ENCODE peak calls at places on chromosomes 1 and 21, in eight cellular contexts. One of them, this sample, is unnamed.

GRCh38 chr1:177891809-177892208 is 78.0 kb downstream of the SEC16B start:
- DNase-seq in trophoblast cell: no peak
- DNase-seq in smooth muscle cell of the brain vasculature: no peak
- DNase-seq in substantia nigra: no peak
- DNase-seq in stimulated activated CD4-positive, alpha-beta T cell treated with anti-CD3 and anti-CD28 coated beads, TNF-alpha, amount 100 ng/mL, for 1 hour: no peak
- DNase-seq in activated CD8-positive, alpha-beta memory T cell treated with anti-CD3 and anti-CD28 coated beads, Interleukin-2, amount 10 ng/mL, durations not matched to agents 7 days and 5 days: no peak
- DNase-seq in hypothalamus: no peak
- DNase-seq in GM23338: no peak
- DNase-seq in this sample: no peak

GRCh38 chr1:36256558-36257374 is 32.5 kb downstream of the THRAP3 start:
- DNase-seq in GM23338: no peak
- DNase-seq in stimulated activated CD4-positive, alpha-beta T cell treated with anti-CD3 and anti-CD28 coated beads, TNF-alpha, amount 100 ng/mL, for 1 hour: no peak
- DNase-seq in hypothalamus: no peak
- DNase-seq in activated CD8-positive, alpha-beta memory T cell treated with anti-CD3 and anti-CD28 coated beads, Interleukin-2, amount 10 ng/mL, durations not matched to agents 7 days and 5 days: no peak
- DNase-seq in trophoblast cell: peak
- DNase-seq in smooth muscle cell of the brain vasculature: no peak
- DNase-seq in substantia nigra: no peak
- DNase-seq in this sample: no peak

GRCh38 chr1:109396971-109397370 is 747 bp downstream of the SORT1 start:
- DNase-seq in smooth muscle cell of the brain vasculature: no peak
- DNase-seq in stimulated activated CD4-positive, alpha-beta T cell treated with anti-CD3 and anti-CD28 coated beads, TNF-alpha, amount 100 ng/mL, for 1 hour: no peak
- DNase-seq in hypothalamus: no peak
- DNase-seq in substantia nigra: no peak
- DNase-seq in activated CD8-positive, alpha-beta memory T cell treated with anti-CD3 and anti-CD28 coated beads, Interleukin-2, amount 10 ng/mL, durations not matched to agents 7 days and 5 days: no peak
- DNase-seq in GM23338: no peak
- DNase-seq in trophoblast cell: peak
- DNase-seq in this sample: no peak

GRCh38 chr1:185464788-185465187 is 147.7 kb upstream of the IVNS1ABP start:
- DNase-seq in GM23338: no peak
- DNase-seq in hypothalamus: no peak
- DNase-seq in smooth muscle cell of the brain vasculature: no peak
- DNase-seq in activated CD8-positive, alpha-beta memory T cell treated with anti-CD3 and anti-CD28 coated beads, Interleukin-2, amount 10 ng/mL, durations not matched to agents 7 days and 5 days: no peak
- DNase-seq in trophoblast cell: no peak
- DNase-seq in substantia nigra: no peak
- DNase-seq in stimulated activated CD4-positive, alpha-beta T cell treated with anti-CD3 and anti-CD28 coated beads, TNF-alpha, amount 100 ng/mL, for 1 hour: no peak
- DNase-seq in this sample: no peak

GRCh38 chr1:110152133-110152785 is 2.0 kb downstream of the SLC6A17 start:
- DNase-seq in smooth muscle cell of the brain vasculature: no peak
- DNase-seq in stimulated activated CD4-positive, alpha-beta T cell treated with anti-CD3 and anti-CD28 coated beads, TNF-alpha, amount 100 ng/mL, for 1 hour: no peak
- DNase-seq in substantia nigra: no peak
- DNase-seq in trophoblast cell: no peak
- DNase-seq in hypothalamus: no peak
- DNase-seq in GM23338: no peak
- DNase-seq in activated CD8-positive, alpha-beta memory T cell treated with anti-CD3 and anti-CD28 coated beads, Interleukin-2, amount 10 ng/mL, durations not matched to agents 7 days and 5 days: no peak
- DNase-seq in this sample: no peak

GRCh38 chr1:235736263-235736662 is 86.7 kb upstream of the GNG4 start:
- DNase-seq in GM23338: no peak
- DNase-seq in trophoblast cell: no peak
- DNase-seq in substantia nigra: no peak
- DNase-seq in hypothalamus: no peak
- DNase-seq in smooth muscle cell of the brain vasculature: no peak
- DNase-seq in stimulated activated CD4-positive, alpha-beta T cell treated with anti-CD3 and anti-CD28 coated beads, TNF-alpha, amount 100 ng/mL, for 1 hour: no peak
- DNase-seq in activated CD8-positive, alpha-beta memory T cell treated with anti-CD3 and anti-CD28 coated beads, Interleukin-2, amount 10 ng/mL, durations not matched to agents 7 days and 5 days: no peak
- DNase-seq in this sample: no peak

GRCh38 chr1:151867785-151868403 is 14.4 kb upstream of the THEM5 start:
- DNase-seq in trophoblast cell: peak
- DNase-seq in activated CD8-positive, alpha-beta memory T cell treated with anti-CD3 and anti-CD28 coated beads, Interleukin-2, amount 10 ng/mL, durations not matched to agents 7 days and 5 days: no peak
- DNase-seq in stimulated activated CD4-positive, alpha-beta T cell treated with anti-CD3 and anti-CD28 coated beads, TNF-alpha, amount 100 ng/mL, for 1 hour: no peak
- DNase-seq in substantia nigra: no peak
- DNase-seq in smooth muscle cell of the brain vasculature: no peak
- DNase-seq in GM23338: no peak
- DNase-seq in hypothalamus: no peak
- DNase-seq in this sample: no peak

GRCh38 chr21:15009964-15010363 is 54.8 kb downstream of the NRIP1 start:
- DNase-seq in stimulated activated CD4-positive, alpha-beta T cell treated with anti-CD3 and anti-CD28 coated beads, TNF-alpha, amount 100 ng/mL, for 1 hour: no peak
- DNase-seq in GM23338: no peak
- DNase-seq in hypothalamus: no peak
- DNase-seq in smooth muscle cell of the brain vasculature: no peak
- DNase-seq in activated CD8-positive, alpha-beta memory T cell treated with anti-CD3 and anti-CD28 coated beads, Interleukin-2, amount 10 ng/mL, durations not matched to agents 7 days and 5 days: no peak
- DNase-seq in trophoblast cell: peak
- DNase-seq in substantia nigra: no peak
- DNase-seq in this sample: no peak

GRCh38 chr1:99441234-99442095 is 177.2 kb downstream of the PLPPR4 start:
- DNase-seq in smooth muscle cell of the brain vasculature: no peak
- DNase-seq in trophoblast cell: peak
- DNase-seq in substantia nigra: no peak
- DNase-seq in activated CD8-positive, alpha-beta memory T cell treated with anti-CD3 and anti-CD28 coated beads, Interleukin-2, amount 10 ng/mL, durations not matched to agents 7 days and 5 days: no peak
- DNase-seq in stimulated activated CD4-positive, alpha-beta T cell treated with anti-CD3 and anti-CD28 coated beads, TNF-alpha, amount 100 ng/mL, for 1 hour: no peak
- DNase-seq in GM23338: no peak
- DNase-seq in hypothalamus: no peak
- DNase-seq in this sample: peak

GRCh38 chr1:6425671-6426070 is 1.1 kb downstream of the ESPN start:
- DNase-seq in smooth muscle cell of the brain vasculature: no peak
- DNase-seq in substantia nigra: no peak
- DNase-seq in hypothalamus: no peak
- DNase-seq in activated CD8-positive, alpha-beta memory T cell treated with anti-CD3 and anti-CD28 coated beads, Interleukin-2, amount 10 ng/mL, durations not matched to agents 7 days and 5 days: no peak
- DNase-seq in trophoblast cell: no peak
- DNase-seq in stimulated activated CD4-positive, alpha-beta T cell treated with anti-CD3 and anti-CD28 coated beads, TNF-alpha, amount 100 ng/mL, for 1 hour: no peak
- DNase-seq in GM23338: no peak
- DNase-seq in this sample: no peak

GRCh38 chr1:923131-923990 is at the start of gene SAMD11:
- DNase-seq in activated CD8-positive, alpha-beta memory T cell treated with anti-CD3 and anti-CD28 coated beads, Interleukin-2, amount 10 ng/mL, durations not matched to agents 7 days and 5 days: no peak
- DNase-seq in stimulated activated CD4-positive, alpha-beta T cell treated with anti-CD3 and anti-CD28 coated beads, TNF-alpha, amount 100 ng/mL, for 1 hour: peak
- DNase-seq in trophoblast cell: peak
- DNase-seq in substantia nigra: peak
- DNase-seq in GM23338: peak
- DNase-seq in hypothalamus: no peak
- DNase-seq in smooth muscle cell of the brain vasculature: no peak
- DNase-seq in this sample: no peak

GRCh38 chr1:205994342-205994741 is 8.9 kb downstream of the RAB7B start:
- DNase-seq in stimulated activated CD4-positive, alpha-beta T cell treated with anti-CD3 and anti-CD28 coated beads, TNF-alpha, amount 100 ng/mL, for 1 hour: no peak
- DNase-seq in GM23338: no peak
- DNase-seq in activated CD8-positive, alpha-beta memory T cell treated with anti-CD3 and anti-CD28 coated beads, Interleukin-2, amount 10 ng/mL, durations not matched to agents 7 days and 5 days: no peak
- DNase-seq in substantia nigra: peak
- DNase-seq in trophoblast cell: no peak
- DNase-seq in hypothalamus: peak
- DNase-seq in smooth muscle cell of the brain vasculature: no peak
- DNase-seq in this sample: no peak

GRCh38 chr1:173175514-173176146 is 31.5 kb downstream of the TNFSF4 start:
- DNase-seq in smooth muscle cell of the brain vasculature: no peak
- DNase-seq in hypothalamus: no peak
- DNase-seq in trophoblast cell: no peak
- DNase-seq in activated CD8-positive, alpha-beta memory T cell treated with anti-CD3 and anti-CD28 coated beads, Interleukin-2, amount 10 ng/mL, durations not matched to agents 7 days and 5 days: no peak
- DNase-seq in stimulated activated CD4-positive, alpha-beta T cell treated with anti-CD3 and anti-CD28 coated beads, TNF-alpha, amount 100 ng/mL, for 1 hour: no peak
- DNase-seq in GM23338: no peak
- DNase-seq in substantia nigra: no peak
- DNase-seq in this sample: no peak

GRCh38 chr1:93078935-93079654 is at the start of gene MTF2:
- DNase-seq in GM23338: peak
- DNase-seq in smooth muscle cell of the brain vasculature: peak
- DNase-seq in activated CD8-positive, alpha-beta memory T cell treated with anti-CD3 and anti-CD28 coated beads, Interleukin-2, amount 10 ng/mL, durations not matched to agents 7 days and 5 days: peak
- DNase-seq in hypothalamus: peak
- DNase-seq in trophoblast cell: peak
- DNase-seq in substantia nigra: peak
- DNase-seq in stimulated activated CD4-positive, alpha-beta T cell treated with anti-CD3 and anti-CD28 coated beads, TNF-alpha, amount 100 ng/mL, for 1 hour: peak
- DNase-seq in this sample: peak

GRCh38 chr1:35725591-35725990 is 6.9 kb upstream of the C1orf216 start:
- DNase-seq in stimulated activated CD4-positive, alpha-beta T cell treated with anti-CD3 and anti-CD28 coated beads, TNF-alpha, amount 100 ng/mL, for 1 hour: no peak
- DNase-seq in activated CD8-positive, alpha-beta memory T cell treated with anti-CD3 and anti-CD28 coated beads, Interleukin-2, amount 10 ng/mL, durations not matched to agents 7 days and 5 days: no peak
- DNase-seq in substantia nigra: peak
- DNase-seq in smooth muscle cell of the brain vasculature: no peak
- DNase-seq in hypothalamus: peak
- DNase-seq in trophoblast cell: no peak
- DNase-seq in GM23338: peak
- DNase-seq in this sample: no peak

GRCh38 chr1:214219916-214220315 is 61.0 kb upstream of the SMYD2 start:
- DNase-seq in GM23338: no peak
- DNase-seq in trophoblast cell: peak
- DNase-seq in smooth muscle cell of the brain vasculature: no peak
- DNase-seq in substantia nigra: no peak
- DNase-seq in hypothalamus: no peak
- DNase-seq in stimulated activated CD4-positive, alpha-beta T cell treated with anti-CD3 and anti-CD28 coated beads, TNF-alpha, amount 100 ng/mL, for 1 hour: no peak
- DNase-seq in activated CD8-positive, alpha-beta memory T cell treated with anti-CD3 and anti-CD28 coated beads, Interleukin-2, amount 10 ng/mL, durations not matched to agents 7 days and 5 days: no peak
- DNase-seq in this sample: no peak

GRCh38 chr1:207407655-207408256 is 46.4 kb upstream of the CR2 start:
- DNase-seq in substantia nigra: no peak
- DNase-seq in activated CD8-positive, alpha-beta memory T cell treated with anti-CD3 and anti-CD28 coated beads, Interleukin-2, amount 10 ng/mL, durations not matched to agents 7 days and 5 days: no peak
- DNase-seq in hypothalamus: no peak
- DNase-seq in smooth muscle cell of the brain vasculature: no peak
- DNase-seq in stimulated activated CD4-positive, alpha-beta T cell treated with anti-CD3 and anti-CD28 coated beads, TNF-alpha, amount 100 ng/mL, for 1 hour: no peak
- DNase-seq in GM23338: no peak
- DNase-seq in trophoblast cell: peak
- DNase-seq in this sample: no peak

GRCh38 chr1:171645553-171646336 is 6.7 kb downstream of the MYOC start:
- DNase-seq in GM23338: no peak
- DNase-seq in substantia nigra: no peak
- DNase-seq in activated CD8-positive, alpha-beta memory T cell treated with anti-CD3 and anti-CD28 coated beads, Interleukin-2, amount 10 ng/mL, durations not matched to agents 7 days and 5 days: no peak
- DNase-seq in hypothalamus: no peak
- DNase-seq in smooth muscle cell of the brain vasculature: no peak
- DNase-seq in stimulated activated CD4-positive, alpha-beta T cell treated with anti-CD3 and anti-CD28 coated beads, TNF-alpha, amount 100 ng/mL, for 1 hour: no peak
- DNase-seq in trophoblast cell: no peak
- DNase-seq in this sample: no peak

GRCh38 chr1:113811353-113811887 is 856 bp downstream of the RSBN1 start:
- DNase-seq in substantia nigra: peak
- DNase-seq in stimulated activated CD4-positive, alpha-beta T cell treated with anti-CD3 and anti-CD28 coated beads, TNF-alpha, amount 100 ng/mL, for 1 hour: peak
- DNase-seq in hypothalamus: no peak
- DNase-seq in GM23338: peak
- DNase-seq in trophoblast cell: peak
- DNase-seq in smooth muscle cell of the brain vasculature: no peak
- DNase-seq in activated CD8-positive, alpha-beta memory T cell treated with anti-CD3 and anti-CD28 coated beads, Interleukin-2, amount 10 ng/mL, durations not matched to agents 7 days and 5 days: no peak
- DNase-seq in this sample: no peak

GRCh38 chr1:30928171-30928570 is 19.6 kb upstream of the SDC3 start:
- DNase-seq in smooth muscle cell of the brain vasculature: no peak
- DNase-seq in GM23338: no peak
- DNase-seq in stimulated activated CD4-positive, alpha-beta T cell treated with anti-CD3 and anti-CD28 coated beads, TNF-alpha, amount 100 ng/mL, for 1 hour: no peak
- DNase-seq in hypothalamus: no peak
- DNase-seq in substantia nigra: no peak
- DNase-seq in trophoblast cell: no peak
- DNase-seq in activated CD8-positive, alpha-beta memory T cell treated with anti-CD3 and anti-CD28 coated beads, Interleukin-2, amount 10 ng/mL, durations not matched to agents 7 days and 5 days: no peak
- DNase-seq in this sample: no peak

GRCh38 chr1:150507912-150508864 is at the start of gene ECM1:
- DNase-seq in smooth muscle cell of the brain vasculature: no peak
- DNase-seq in substantia nigra: no peak
- DNase-seq in trophoblast cell: peak
- DNase-seq in activated CD8-positive, alpha-beta memory T cell treated with anti-CD3 and anti-CD28 coated beads, Interleukin-2, amount 10 ng/mL, durations not matched to agents 7 days and 5 days: no peak
- DNase-seq in GM23338: no peak
- DNase-seq in stimulated activated CD4-positive, alpha-beta T cell treated with anti-CD3 and anti-CD28 coated beads, TNF-alpha, amount 100 ng/mL, for 1 hour: no peak
- DNase-seq in hypothalamus: peak
- DNase-seq in this sample: no peak

GRCh38 chr1:221801773-221802516 is 60.1 kb upstream of the DUSP10 start:
- DNase-seq in activated CD8-positive, alpha-beta memory T cell treated with anti-CD3 and anti-CD28 coated beads, Interleukin-2, amount 10 ng/mL, durations not matched to agents 7 days and 5 days: no peak
- DNase-seq in stimulated activated CD4-positive, alpha-beta T cell treated with anti-CD3 and anti-CD28 coated beads, TNF-alpha, amount 100 ng/mL, for 1 hour: no peak
- DNase-seq in hypothalamus: no peak
- DNase-seq in GM23338: peak
- DNase-seq in smooth muscle cell of the brain vasculature: no peak
- DNase-seq in substantia nigra: no peak
- DNase-seq in trophoblast cell: no peak
- DNase-seq in this sample: no peak

GRCh38 chr1:206600527-206600926 is 11.7 kb downstream of the EIF2D start:
- DNase-seq in substantia nigra: no peak
- DNase-seq in activated CD8-positive, alpha-beta memory T cell treated with anti-CD3 and anti-CD28 coated beads, Interleukin-2, amount 10 ng/mL, durations not matched to agents 7 days and 5 days: no peak
- DNase-seq in GM23338: no peak
- DNase-seq in trophoblast cell: no peak
- DNase-seq in hypothalamus: no peak
- DNase-seq in stimulated activated CD4-positive, alpha-beta T cell treated with anti-CD3 and anti-CD28 coated beads, TNF-alpha, amount 100 ng/mL, for 1 hour: no peak
- DNase-seq in smooth muscle cell of the brain vasculature: no peak
- DNase-seq in this sample: no peak

GRCh38 chr1:29324771-29325351 is 88.5 kb downstream of the PTPRU start:
- DNase-seq in substantia nigra: no peak
- DNase-seq in activated CD8-positive, alpha-beta memory T cell treated with anti-CD3 and anti-CD28 coated beads, Interleukin-2, amount 10 ng/mL, durations not matched to agents 7 days and 5 days: no peak
- DNase-seq in stimulated activated CD4-positive, alpha-beta T cell treated with anti-CD3 and anti-CD28 coated beads, TNF-alpha, amount 100 ng/mL, for 1 hour: no peak
- DNase-seq in trophoblast cell: no peak
- DNase-seq in smooth muscle cell of the brain vasculature: no peak
- DNase-seq in GM23338: peak
- DNase-seq in hypothalamus: no peak
- DNase-seq in this sample: no peak

GRCh38 chr1:79732950-79733349 is 726.4 kb upstream of the ADGRL4 start:
- DNase-seq in activated CD8-positive, alpha-beta memory T cell treated with anti-CD3 and anti-CD28 coated beads, Interleukin-2, amount 10 ng/mL, durations not matched to agents 7 days and 5 days: no peak
- DNase-seq in smooth muscle cell of the brain vasculature: no peak
- DNase-seq in hypothalamus: no peak
- DNase-seq in trophoblast cell: no peak
- DNase-seq in GM23338: no peak
- DNase-seq in stimulated activated CD4-positive, alpha-beta T cell treated with anti-CD3 and anti-CD28 coated beads, TNF-alpha, amount 100 ng/mL, for 1 hour: no peak
- DNase-seq in substantia nigra: no peak
- DNase-seq in this sample: no peak

GRCh38 chr1:183881387-183882084 is 76.6 kb downstream of the RGL1 start:
- DNase-seq in smooth muscle cell of the brain vasculature: no peak
- DNase-seq in stimulated activated CD4-positive, alpha-beta T cell treated with anti-CD3 and anti-CD28 coated beads, TNF-alpha, amount 100 ng/mL, for 1 hour: no peak
- DNase-seq in trophoblast cell: peak
- DNase-seq in hypothalamus: no peak
- DNase-seq in substantia nigra: no peak
- DNase-seq in activated CD8-positive, alpha-beta memory T cell treated with anti-CD3 and anti-CD28 coated beads, Interleukin-2, amount 10 ng/mL, durations not matched to agents 7 days and 5 days: no peak
- DNase-seq in GM23338: peak
- DNase-seq in this sample: no peak

GRCh38 chr1:155007253-155007828 is 4.7 kb downstream of the ZBTB7B start:
- DNase-seq in substantia nigra: peak
- DNase-seq in activated CD8-positive, alpha-beta memory T cell treated with anti-CD3 and anti-CD28 coated beads, Interleukin-2, amount 10 ng/mL, durations not matched to agents 7 days and 5 days: no peak
- DNase-seq in stimulated activated CD4-positive, alpha-beta T cell treated with anti-CD3 and anti-CD28 coated beads, TNF-alpha, amount 100 ng/mL, for 1 hour: no peak
- DNase-seq in hypothalamus: peak
- DNase-seq in smooth muscle cell of the brain vasculature: no peak
- DNase-seq in trophoblast cell: no peak
- DNase-seq in GM23338: no peak
- DNase-seq in this sample: no peak

GRCh38 chr21:27831821-27832569 is 865.1 kb upstream of the ADAMTS5 start:
- DNase-seq in substantia nigra: no peak
- DNase-seq in trophoblast cell: no peak
- DNase-seq in hypothalamus: no peak
- DNase-seq in stimulated activated CD4-positive, alpha-beta T cell treated with anti-CD3 and anti-CD28 coated beads, TNF-alpha, amount 100 ng/mL, for 1 hour: no peak
- DNase-seq in smooth muscle cell of the brain vasculature: no peak
- DNase-seq in activated CD8-positive, alpha-beta memory T cell treated with anti-CD3 and anti-CD28 coated beads, Interleukin-2, amount 10 ng/mL, durations not matched to agents 7 days and 5 days: no peak
- DNase-seq in GM23338: no peak
- DNase-seq in this sample: no peak